ENCODE peak calls at places on chromosomes 11 and 22, in eight cellular contexts. L is stimulated activated naive CD4-positive, alpha-beta T cell treated with Interleukin-2 at 50 U/mL for 16 hours; R is pulmonary artery endothelial cell; H is H7; W is erythroblast; Y is progenitor cell of endocrine pancreas; T is left ventricle myocardium superior; Q is iris pigment epithelial cell. J is an unnamed sample.

GRCh38 chr11:20310137-20310536 is 53.4 kb upstream of the HTATIP2 start:
- DNase-seq in T (no peak), L (no peak), Q (no peak), R (no peak), W (no peak), Y (no peak), H (no peak), J (no peak)

GRCh38 chr11:868394-868793 is 25.7 kb downstream of the TSPAN4 start:
- DNase-seq in R (no peak), H (no peak), Q (no peak), L (no peak), T (no peak), Y (no peak), W (no peak), J (no peak)

GRCh38 chr11:65487467-65488272 is 11.2 kb upstream of the MALAT1 start:
- DNase-seq in Y (peak), Q (peak), W (peak), H (peak), T (peak), L (no peak), R (peak), J (peak)

GRCh38 chr22:19568337-19569311 is 44.4 kb upstream of the CLDN5 start:
- DNase-seq in H (no peak), R (no peak), Q (peak), W (no peak), Y (no peak), L (no peak), T (peak), J (no peak)

GRCh38 chr11:7894251-7894650 is 36.8 kb downstream of the OR10A6 start:
- DNase-seq in W (no peak), H (no peak), Y (no peak), L (no peak), R (no peak), T (no peak), Q (no peak), J (no peak)

GRCh38 chr11:10550503-10550902 is 9.5 kb upstream of the RNF141 start:
- DNase-seq in H (no peak), Q (peak), Y (no peak), R (no peak), L (no peak), T (no peak), W (peak), J (no peak)

GRCh38 chr11:70494559-70495350 is 96.4 kb downstream of the CTTN start:
- DNase-seq in W (no peak), L (no peak), Y (no peak), H (no peak), T (no peak), Q (no peak), R (no peak), J (peak)

GRCh38 chr11:45062115-45062514 is 84.3 kb upstream of the PRDM11 start:
- DNase-seq in T (no peak), W (no peak), Y (no peak), H (no peak), L (no peak), R (no peak), Q (no peak), J (no peak)

GRCh38 chr22:44645083-44645482 is 56.9 kb upstream of the PRR5 start:
- DNase-seq in L (no peak), T (no peak), Y (no peak), W (no peak), H (peak), R (no peak), Q (no peak), J (no peak)

GRCh38 chr11:132972565-132972964 is 559.7 kb downstream of the OPCML start:
- DNase-seq in H (no peak), Y (no peak), L (no peak), W (no peak), T (no peak), Q (no peak), R (no peak), J (no peak)

GRCh38 chr11:117384045-117384444 is 56.4 kb downstream of the CEP164 start:
- DNase-seq in Q (peak), H (no peak), R (no peak), W (no peak), Y (no peak), T (no peak), L (no peak), J (no peak)

GRCh38 chr11:83424376-83425136 is 138.4 kb upstream of the CCDC90B start:
- DNase-seq in L (no peak), Y (no peak), R (no peak), Q (no peak), W (no peak), T (no peak), H (no peak), J (no peak)

GRCh38 chr11:73200256-73200655 is 17.8 kb upstream of the P2RY2 start:
- DNase-seq in W (no peak), R (no peak), Q (no peak), T (no peak), L (no peak), Y (no peak), H (peak), J (no peak)

GRCh38 chr11:104098555-104098954 is 62.1 kb downstream of the DDI1 start:
- DNase-seq in W (no peak), Y (no peak), H (no peak), Q (peak), L (no peak), R (no peak), T (no peak), J (no peak)

GRCh38 chr22:27836181-27836580 is 34.6 kb upstream of the MN1 start:
- DNase-seq in R (no peak), T (no peak), L (no peak), H (no peak), W (peak), Q (no peak), Y (no peak), J (no peak)

GRCh38 chr11:116641561-116642045 is 131.2 kb downstream of the BUD13 start:
- DNase-seq in W (peak), R (no peak), H (peak), Q (peak), L (no peak), T (peak), Y (peak), J (peak)

GRCh38 chr11:21144556-21144955 is 475.2 kb downstream of the NELL1 start:
- DNase-seq in R (no peak), Y (no peak), L (no peak), Q (no peak), T (no peak), W (no peak), H (no peak), J (no peak)

GRCh38 chr11:44751066-44751465 is 24.3 kb downstream of the TSPAN18 start:
- DNase-seq in L (no peak), H (no peak), W (no peak), Y (no peak), Q (no peak), R (no peak), T (no peak), J (no peak)

GRCh38 chr22:24952837-24953293 is 349 bp downstream of the KIAA1671 start:
- DNase-seq in Y (peak), L (no peak), T (no peak), W (no peak), R (peak), H (peak), Q (peak), J (no peak)

GRCh38 chr11:46391578-46392420 is at the start of gene CHRM4:
- DNase-seq in L (peak), Q (peak), Y (peak), W (peak), R (no peak), H (peak), T (no peak), J (no peak)

GRCh38 chr11:70535191-70535971 is 137.1 kb downstream of the CTTN start:
- DNase-seq in T (peak), Q (no peak), R (no peak), H (no peak), Y (no peak), W (no peak), L (no peak), J (peak)

GRCh38 chr11:6658647-6659046 is 3.0 kb upstream of the DCHS1 start:
- DNase-seq in W (no peak), T (no peak), L (no peak), R (no peak), Y (no peak), H (no peak), Q (no peak), J (no peak)

GRCh38 chr11:120385110-120385509 is 48.9 kb downstream of the ARHGEF12 start:
- DNase-seq in Y (no peak), W (no peak), T (no peak), R (no peak), H (peak), L (no peak), Q (no peak), J (no peak)

GRCh38 chr22:26479043-26479791 is 4.4 kb downstream of the HPS4 start:
- DNase-seq in Q (no peak), T (no peak), H (no peak), Y (no peak), L (no peak), R (no peak), W (peak), J (no peak)

GRCh38 chr22:41263704-41264103 is 22.3 kb downstream of the RANGAP1 start:
- DNase-seq in Q (peak), W (no peak), T (no peak), L (no peak), Y (no peak), H (no peak), R (no peak), J (no peak)